ENCODE peak calls at places on chromosomes 7 and 10, in eight cellular contexts. One of them, this sample, is unnamed.

GRCh38 chr10:63464402-63465292 is 1.1 kb downstream of the JMJD1C start:
- DNase-seq in AG20443: no peak
- DNase-seq in mesenchymal stem cell: no peak
- DNase-seq in activated naive CD4-positive, alpha-beta T cell: no peak
- DNase-seq in GM23248: peak
- DNase-seq in uterus: peak
- DNase-seq in fibroblast of villous mesenchyme: peak
- DNase-seq in heart left ventricle: no peak
- DNase-seq in this sample: no peak

GRCh38 chr7:106421181-106421762 is 136.5 kb upstream of the NAMPT start:
- DNase-seq in AG20443: peak
- DNase-seq in mesenchymal stem cell: peak
- DNase-seq in activated naive CD4-positive, alpha-beta T cell: no peak
- DNase-seq in GM23248: peak
- DNase-seq in uterus: peak
- DNase-seq in fibroblast of villous mesenchyme: peak
- DNase-seq in heart left ventricle: peak
- DNase-seq in this sample: peak

GRCh38 chr7:44050121-44050914 is 5.8 kb downstream of the DBNL start:
- DNase-seq in AG20443: no peak
- DNase-seq in mesenchymal stem cell: no peak
- DNase-seq in activated naive CD4-positive, alpha-beta T cell: no peak
- DNase-seq in GM23248: no peak
- DNase-seq in uterus: peak
- DNase-seq in fibroblast of villous mesenchyme: no peak
- DNase-seq in heart left ventricle: no peak
- DNase-seq in this sample: no peak

GRCh38 chr10:7915923-7916322 is 97.6 kb downstream of the TAF3 start:
- DNase-seq in AG20443: peak
- DNase-seq in mesenchymal stem cell: peak
- DNase-seq in activated naive CD4-positive, alpha-beta T cell: no peak
- DNase-seq in GM23248: peak
- DNase-seq in uterus: no peak
- DNase-seq in fibroblast of villous mesenchyme: peak
- DNase-seq in heart left ventricle: no peak
- DNase-seq in this sample: no peak

GRCh38 chr10:71234970-71235681 is 22.8 kb downstream of the UNC5B start:
- DNase-seq in AG20443: peak
- DNase-seq in mesenchymal stem cell: peak
- DNase-seq in activated naive CD4-positive, alpha-beta T cell: no peak
- DNase-seq in GM23248: peak
- DNase-seq in uterus: peak
- DNase-seq in fibroblast of villous mesenchyme: peak
- DNase-seq in heart left ventricle: peak
- DNase-seq in this sample: no peak

GRCh38 chr10:102813017-102813541 is 24.1 kb downstream of the CYP17A1 start:
- DNase-seq in AG20443: no peak
- DNase-seq in mesenchymal stem cell: no peak
- DNase-seq in activated naive CD4-positive, alpha-beta T cell: no peak
- DNase-seq in GM23248: no peak
- DNase-seq in uterus: no peak
- DNase-seq in fibroblast of villous mesenchyme: no peak
- DNase-seq in heart left ventricle: no peak
- DNase-seq in this sample: no peak

GRCh38 chr7:12726908-12727307 is 39.5 kb downstream of the ARL4A start:
- DNase-seq in AG20443: no peak
- DNase-seq in mesenchymal stem cell: no peak
- DNase-seq in activated naive CD4-positive, alpha-beta T cell: no peak
- DNase-seq in GM23248: no peak
- DNase-seq in uterus: no peak
- DNase-seq in fibroblast of villous mesenchyme: no peak
- DNase-seq in heart left ventricle: no peak
- DNase-seq in this sample: no peak

GRCh38 chr10:6522230-6522629 is 57.8 kb downstream of the PRKCQ start:
- DNase-seq in AG20443: no peak
- DNase-seq in mesenchymal stem cell: no peak
- DNase-seq in activated naive CD4-positive, alpha-beta T cell: no peak
- DNase-seq in GM23248: no peak
- DNase-seq in uterus: no peak
- DNase-seq in fibroblast of villous mesenchyme: no peak
- DNase-seq in heart left ventricle: no peak
- DNase-seq in this sample: no peak

GRCh38 chr10:36880898-36881297 is 244.5 kb upstream of the ANKRD30A start:
- DNase-seq in AG20443: peak
- DNase-seq in mesenchymal stem cell: peak
- DNase-seq in activated naive CD4-positive, alpha-beta T cell: no peak
- DNase-seq in GM23248: peak
- DNase-seq in uterus: no peak
- DNase-seq in fibroblast of villous mesenchyme: peak
- DNase-seq in heart left ventricle: no peak
- DNase-seq in this sample: no peak

GRCh38 chr10:132696728-132697567 is 89.0 kb downstream of the NKX6-2 start:
- DNase-seq in AG20443: no peak
- DNase-seq in mesenchymal stem cell: no peak
- DNase-seq in activated naive CD4-positive, alpha-beta T cell: no peak
- DNase-seq in GM23248: no peak
- DNase-seq in uterus: no peak
- DNase-seq in fibroblast of villous mesenchyme: no peak
- DNase-seq in heart left ventricle: peak
- DNase-seq in this sample: no peak

GRCh38 chr10:12846718-12847117 is 154.8 kb downstream of the CCDC3 start:
- DNase-seq in AG20443: no peak
- DNase-seq in mesenchymal stem cell: peak
- DNase-seq in activated naive CD4-positive, alpha-beta T cell: no peak
- DNase-seq in GM23248: no peak
- DNase-seq in uterus: peak
- DNase-seq in fibroblast of villous mesenchyme: peak
- DNase-seq in heart left ventricle: no peak
- DNase-seq in this sample: no peak

GRCh38 chr7:52500796-52501195 is 534.6 kb upstream of the POM121L12 start:
- DNase-seq in AG20443: no peak
- DNase-seq in mesenchymal stem cell: peak
- DNase-seq in activated naive CD4-positive, alpha-beta T cell: no peak
- DNase-seq in GM23248: no peak
- DNase-seq in uterus: no peak
- DNase-seq in fibroblast of villous mesenchyme: peak
- DNase-seq in heart left ventricle: no peak
- DNase-seq in this sample: no peak

GRCh38 chr7:43460733-43461348 is 122.1 kb upstream of the STK17A start:
- DNase-seq in AG20443: no peak
- DNase-seq in mesenchymal stem cell: no peak
- DNase-seq in activated naive CD4-positive, alpha-beta T cell: no peak
- DNase-seq in GM23248: no peak
- DNase-seq in uterus: no peak
- DNase-seq in fibroblast of villous mesenchyme: no peak
- DNase-seq in heart left ventricle: no peak
- DNase-seq in this sample: no peak

GRCh38 chr7:79933144-79933543 is 201.5 kb upstream of the GNAI1 start:
- DNase-seq in AG20443: no peak
- DNase-seq in mesenchymal stem cell: no peak
- DNase-seq in activated naive CD4-positive, alpha-beta T cell: no peak
- DNase-seq in GM23248: peak
- DNase-seq in uterus: no peak
- DNase-seq in fibroblast of villous mesenchyme: peak
- DNase-seq in heart left ventricle: no peak
- DNase-seq in this sample: no peak

GRCh38 chr7:50264908-50265307 is 39.6 kb upstream of the IKZF1 start:
- DNase-seq in AG20443: no peak
- DNase-seq in mesenchymal stem cell: no peak
- DNase-seq in activated naive CD4-positive, alpha-beta T cell: no peak
- DNase-seq in GM23248: no peak
- DNase-seq in uterus: no peak
- DNase-seq in fibroblast of villous mesenchyme: no peak
- DNase-seq in heart left ventricle: no peak
- DNase-seq in this sample: no peak

GRCh38 chr10:103896225-103896624 is 21.8 kb downstream of the STN1 start:
- DNase-seq in AG20443: no peak
- DNase-seq in mesenchymal stem cell: peak
- DNase-seq in activated naive CD4-positive, alpha-beta T cell: no peak
- DNase-seq in GM23248: peak
- DNase-seq in uterus: no peak
- DNase-seq in fibroblast of villous mesenchyme: peak
- DNase-seq in heart left ventricle: no peak
- DNase-seq in this sample: no peak

GRCh38 chr7:73683056-73683915 is at the start of the genes BUD23 and DNAJC30:
- DNase-seq in AG20443: peak
- DNase-seq in mesenchymal stem cell: peak
- DNase-seq in activated naive CD4-positive, alpha-beta T cell: peak
- DNase-seq in GM23248: peak
- DNase-seq in uterus: peak
- DNase-seq in fibroblast of villous mesenchyme: peak
- DNase-seq in heart left ventricle: peak
- DNase-seq in this sample: peak

GRCh38 chr7:7761340-7761973 is 43.0 kb upstream of the RPA3 start:
- DNase-seq in AG20443: peak
- DNase-seq in mesenchymal stem cell: peak
- DNase-seq in activated naive CD4-positive, alpha-beta T cell: no peak
- DNase-seq in GM23248: peak
- DNase-seq in uterus: no peak
- DNase-seq in fibroblast of villous mesenchyme: peak
- DNase-seq in heart left ventricle: no peak
- DNase-seq in this sample: no peak

GRCh38 chr10:124698560-124699470 is 45.4 kb downstream of the FAM53B start:
- DNase-seq in AG20443: no peak
- DNase-seq in mesenchymal stem cell: no peak
- DNase-seq in activated naive CD4-positive, alpha-beta T cell: no peak
- DNase-seq in GM23248: no peak
- DNase-seq in uterus: no peak
- DNase-seq in fibroblast of villous mesenchyme: no peak
- DNase-seq in heart left ventricle: peak
- DNase-seq in this sample: no peak

GRCh38 chr10:81873932-81874816 is 820 bp upstream of the NRG3 start:
- DNase-seq in AG20443: peak
- DNase-seq in mesenchymal stem cell: peak
- DNase-seq in activated naive CD4-positive, alpha-beta T cell: no peak
- DNase-seq in GM23248: peak
- DNase-seq in uterus: no peak
- DNase-seq in fibroblast of villous mesenchyme: peak
- DNase-seq in heart left ventricle: peak
- DNase-seq in this sample: no peak

GRCh38 chr7:139566736-139567646 is 43.5 kb downstream of the CLEC2L start:
- DNase-seq in AG20443: no peak
- DNase-seq in mesenchymal stem cell: no peak
- DNase-seq in activated naive CD4-positive, alpha-beta T cell: no peak
- DNase-seq in GM23248: no peak
- DNase-seq in uterus: no peak
- DNase-seq in fibroblast of villous mesenchyme: no peak
- DNase-seq in heart left ventricle: no peak
- DNase-seq in this sample: no peak

GRCh38 chr10:97025613-97026242 is 160.0 kb downstream of the SLIT1 start:
- DNase-seq in AG20443: peak
- DNase-seq in mesenchymal stem cell: peak
- DNase-seq in activated naive CD4-positive, alpha-beta T cell: peak
- DNase-seq in GM23248: peak
- DNase-seq in uterus: peak
- DNase-seq in fibroblast of villous mesenchyme: peak
- DNase-seq in heart left ventricle: no peak
- DNase-seq in this sample: no peak

GRCh38 chr7:109751241-109751640 is 1181.6 kb downstream of the DNAJB9 start:
- DNase-seq in AG20443: peak
- DNase-seq in mesenchymal stem cell: peak
- DNase-seq in activated naive CD4-positive, alpha-beta T cell: no peak
- DNase-seq in GM23248: peak
- DNase-seq in uterus: no peak
- DNase-seq in fibroblast of villous mesenchyme: no peak
- DNase-seq in heart left ventricle: no peak
- DNase-seq in this sample: no peak

GRCh38 chr10:119541459-119542356 is 811 bp downstream of the RGS10 start:
- DNase-seq in AG20443: peak
- DNase-seq in mesenchymal stem cell: peak
- DNase-seq in activated naive CD4-positive, alpha-beta T cell: peak
- DNase-seq in GM23248: peak
- DNase-seq in uterus: peak
- DNase-seq in fibroblast of villous mesenchyme: no peak
- DNase-seq in heart left ventricle: peak
- DNase-seq in this sample: no peak

GRCh38 chr10:43444313-43444712 is 7.4 kb downstream of the ZNF487 start:
- DNase-seq in AG20443: no peak
- DNase-seq in mesenchymal stem cell: no peak
- DNase-seq in activated naive CD4-positive, alpha-beta T cell: no peak
- DNase-seq in GM23248: no peak
- DNase-seq in uterus: no peak
- DNase-seq in fibroblast of villous mesenchyme: no peak
- DNase-seq in heart left ventricle: no peak
- DNase-seq in this sample: no peak

GRCh38 chr7:17062433-17063383 is 180.9 kb upstream of the AGR3 start:
- DNase-seq in AG20443: no peak
- DNase-seq in mesenchymal stem cell: no peak
- DNase-seq in activated naive CD4-positive, alpha-beta T cell: no peak
- DNase-seq in GM23248: peak
- DNase-seq in uterus: no peak
- DNase-seq in fibroblast of villous mesenchyme: no peak
- DNase-seq in heart left ventricle: no peak
- DNase-seq in this sample: no peak

GRCh38 chr7:143285454-143285756 is 647 bp downstream of the TMEM139 start:
- DNase-seq in AG20443: no peak
- DNase-seq in mesenchymal stem cell: no peak
- DNase-seq in activated naive CD4-positive, alpha-beta T cell: no peak
- DNase-seq in GM23248: no peak
- DNase-seq in uterus: no peak
- DNase-seq in fibroblast of villous mesenchyme: no peak
- DNase-seq in heart left ventricle: no peak
- DNase-seq in this sample: no peak

GRCh38 chr10:74206727-74207126 is 55.7 kb downstream of the ADK start:
- DNase-seq in AG20443: no peak
- DNase-seq in mesenchymal stem cell: no peak
- DNase-seq in activated naive CD4-positive, alpha-beta T cell: no peak
- DNase-seq in GM23248: no peak
- DNase-seq in uterus: no peak
- DNase-seq in fibroblast of villous mesenchyme: no peak
- DNase-seq in heart left ventricle: no peak
- DNase-seq in this sample: no peak